ENCODE peak calls at places on chromosomes 13 and 19, in seven cellular contexts. J is BJ, B is GOT3, E is aorta, G is T-cell, P is NCI-H1092, W is HS-5. Q is an unnamed sample.
A peak's percentile ranks its signal among the peaks of the same experiment; 100 is the strongest.

GRCh38 chr19:38388310-38389100 is at the start of gene SPRED3:
- DNase-seq in E (peak; percentile 87), P (no peak), W (peak; percentile 49), G (no peak), B (no peak), J (no peak), Q (no peak)

GRCh38 chr19:18894254-18895037 is 1.5 kb downstream of the CERS1 start:
- DNase-seq in G (no peak), J (no peak), E (no peak), B (no peak), P (peak; percentile 69), W (no peak), Q (no peak)

GRCh38 chr13:113774177-113775107 is 15.4 kb downstream of the TMEM255B start:
- DNase-seq in J (no peak), B (no peak), P (no peak), G (no peak), E (no peak), W (no peak), Q (no peak)

GRCh38 chr13:41764558-41764957 is 196.4 kb downstream of the VWA8 start:
- DNase-seq in E (no peak), B (no peak), W (no peak), J (no peak), P (no peak), G (no peak), Q (no peak)

GRCh38 chr13:57553932-57554331 is 77.6 kb upstream of the PCDH17 start:
- DNase-seq in J (no peak), W (no peak), E (no peak), B (no peak), G (no peak), P (no peak), Q (no peak)

GRCh38 chr19:45773384-45773783 is 4.3 kb upstream of the SIX5 start:
- DNase-seq in E (no peak), W (no peak), J (no peak), P (no peak), G (no peak), B (no peak), Q (no peak)

GRCh38 chr13:40456397-40456958 is 210.0 kb downstream of the FOXO1 start:
- DNase-seq in B (no peak), G (no peak), E (no peak), P (peak; percentile 12), J (no peak), W (no peak), Q (peak; percentile 58)

GRCh38 chr13:35983206-35983605 is 148.0 kb downstream of the DCLK1 start:
- DNase-seq in E (no peak), W (no peak), J (no peak), G (no peak), P (no peak), B (no peak), Q (no peak)

GRCh38 chr13:97977982-97978381 is 24.5 kb downstream of the IPO5 start:
- DNase-seq in W (no peak), P (no peak), G (no peak), B (no peak), E (no peak), J (no peak), Q (no peak)

GRCh38 chr13:106213028-106213427 is 322.4 kb downstream of the EFNB2 start:
- DNase-seq in G (no peak), J (no peak), B (no peak), W (no peak), E (no peak), P (no peak), Q (no peak)

GRCh38 chr19:11373166-11373884 is 1.1 kb upstream of the SWSAP1 start:
- DNase-seq in E (no peak), G (no peak), W (no peak), B (no peak), P (peak; percentile 80), J (no peak), Q (peak; percentile 63)

GRCh38 chr13:93309886-93310520 is 83.4 kb downstream of the GPC6 start:
- DNase-seq in P (no peak), E (no peak), B (no peak), J (no peak), G (no peak), W (no peak), Q (no peak)

GRCh38 chr19:15962319-15962718 is 13.5 kb downstream of the OR10H4 start:
- DNase-seq in G (no peak), E (no peak), B (no peak), W (no peak), P (no peak), J (no peak), Q (no peak)

GRCh38 chr19:41977916-41978315 is 16.1 kb downstream of the ATP1A3 start:
- DNase-seq in E (no peak), G (no peak), W (no peak), J (no peak), P (no peak), B (no peak), Q (no peak)

GRCh38 chr19:50552540-50552939 is 15.7 kb downstream of the LRRC4B start:
- DNase-seq in W (no peak), E (no peak), B (no peak), J (no peak), G (no peak), P (no peak), Q (no peak)

GRCh38 chr19:49847731-49848696 is 2.9 kb upstream of the PTOV1 start:
- DNase-seq in E (no peak), W (peak; percentile 75), P (no peak), G (no peak), B (no peak), J (peak; percentile 56), Q (no peak)

GRCh38 chr19:46892252-46893179 is 31.7 kb downstream of the ARHGAP35 start:
- DNase-seq in E (no peak), J (no peak), P (no peak), W (no peak), B (no peak), G (no peak), Q (no peak)

GRCh38 chr13:47480121-47480520 is 521.0 kb downstream of the SUCLA2 start:
- DNase-seq in E (no peak), G (no peak), B (no peak), J (peak; percentile 67), P (no peak), W (peak; percentile 60), Q (no peak)

GRCh38 chr19:33203529-33203928 is 9.4 kb downstream of the LRP3 start:
- DNase-seq in P (no peak), W (no peak), G (no peak), J (no peak), E (peak; percentile 70), B (no peak), Q (no peak)

GRCh38 chr19:43763473-43763939 is 8.7 kb upstream of the SMG9 start:
- DNase-seq in E (no peak), W (no peak), G (no peak), B (no peak), J (no peak), P (no peak), Q (no peak)

GRCh38 chr13:23828866-23829265 is 60.3 kb downstream of the MIPEP start:
- DNase-seq in P (no peak), W (no peak), B (no peak), E (no peak), G (no peak), J (no peak), Q (no peak)

Q was measured in NCI-H2107.